ENCODE peak calls at places on chromosomes 4 and X, in four cellular contexts. F is GM12878, N is H1, Z is SK-N-SH. M is an unnamed sample. For H4K20me1, the result is how much of the 10 kb centered on the place peaks cover.

GRCh38 chr4:40844261-40844660 is 94.5 kb downstream of the NSUN7 start:
- DNase-seq in Z (no peak), N (no peak), F (no peak), M (no peak)

GRCh38 chr4:43547560-43547959 is 655.0 kb downstream of the GRXCR1 start:
- DNase-seq in Z (no peak), N (no peak), F (no peak), M (no peak)

GRCh38 chr4:4339504-4340085 is 47.3 kb upstream of the NSG1 start:
- DNase-seq in N (no peak), F (no peak), Z (no peak), M (no peak)

GRCh38 chrX:1595711-1596060 is 4.3 kb downstream of the AKAP17A start:
- DNase-seq in F (no peak), N (no peak), Z (no peak), M (no peak)

GRCh38 chr4:148026022-148026421 is 294.1 kb downstream of the ARHGAP10 start:
- DNase-seq in Z (no peak), N (no peak), F (no peak), M (no peak)

GRCh38 chrX:1103360-1103759 is 109.1 kb downstream of the CRLF2 start:
- DNase-seq in F (no peak), Z (no peak), N (no peak), M (no peak)

GRCh38 chrX:134460861-134461218 is 875 bp downstream of the HPRT1 start:
- DNase-seq in N (no peak), F (no peak), Z (no peak), M (peak)

GRCh38 chr4:6393066-6393465 is 79.3 kb downstream of the PPP2R2C start:
- DNase-seq in Z (no peak), N (no peak), F (no peak), M (no peak)

GRCh38 chrX:72073614-72074013 is 58.1 kb downstream of the RTL5 start:
- DNase-seq in F (no peak), N (no peak), Z (peak), M (no peak)

GRCh38 chr4:116217781-116218180 is 867.6 kb downstream of the TRAM1L1 start:
- DNase-seq in N (no peak), Z (no peak), F (no peak), M (peak)

GRCh38 chr4:149321438-149321837 is 494.2 kb downstream of the IQCM start:
- DNase-seq in F (no peak), N (no peak), Z (no peak), M (no peak)

GRCh38 chrX:114087543-114087942 is 496.3 kb upstream of the HTR2C start:
- DNase-seq in Z (no peak), N (no peak), F (no peak), M (no peak)

GRCh38 chrX:56284269-56284668 is 52.1 kb downstream of the KLF8 start:
- DNase-seq in F (no peak), Z (no peak), N (no peak), M (no peak)

GRCh38 chr4:142840516-142841123 is 5.5 kb downstream of the INPP4B start:
- DNase-seq in Z (peak), F (no peak), N (no peak), M (peak)

GRCh38 chr4:51851090-51851936 is 8.4 kb downstream of the DCUN1D4 start:
- DNase-seq in F (no peak), Z (no peak), N (no peak), M (no peak)

GRCh38 chr4:51850294-51850693 is 7.3 kb downstream of the DCUN1D4 start:
- DNase-seq in F (no peak), Z (no peak), N (no peak), M (no peak)

GRCh38 chr4:51849430-51849829 is 6.5 kb downstream of the DCUN1D4 start:
- DNase-seq in F (no peak), Z (no peak), N (no peak), M (no peak)

GRCh38 chr4:51853027-51853682 is 10.2 kb downstream of the DCUN1D4 start:
- DNase-seq in F (no peak), N (no peak), Z (no peak), M (peak)

GRCh38 chr4:51851937-51852290 is 9.0 kb downstream of the DCUN1D4 start:
- DNase-seq in N (no peak), Z (no peak), F (no peak), M (no peak)
- H4K20me1 ChIP-seq in N (under half), Z (half or more), F (under half), M (under half)

DNA sequence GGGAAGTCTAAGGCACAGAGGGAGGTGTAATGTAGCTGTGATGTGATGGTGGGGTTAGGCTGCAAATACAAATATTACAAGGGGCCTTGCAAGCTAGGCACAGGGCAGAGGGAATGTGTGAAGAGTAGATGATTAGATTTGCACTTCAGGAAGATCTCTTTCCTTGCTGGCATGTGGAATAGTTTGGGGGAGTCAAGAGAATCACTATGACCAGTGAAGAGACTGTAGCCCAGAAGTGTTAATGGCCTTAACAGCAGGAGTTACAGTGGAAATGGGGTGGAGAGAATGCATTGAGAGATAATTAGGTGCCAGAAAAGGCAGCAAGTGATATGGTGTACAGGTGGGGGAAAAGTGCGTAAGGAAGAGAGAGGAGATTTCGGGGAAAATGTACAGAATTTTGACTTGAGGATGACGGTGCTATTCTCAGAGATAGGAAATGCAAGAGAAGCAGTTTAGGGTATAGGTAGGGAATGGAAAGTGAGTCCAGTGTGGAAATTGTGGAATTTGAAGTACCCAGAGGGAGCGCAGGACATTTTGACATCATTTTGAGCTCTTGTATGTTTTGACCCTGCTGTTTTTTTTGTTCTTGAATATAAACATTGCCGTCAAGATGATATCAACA is 10.2 kb upstream of the TAPT1 start:
- DNase-seq in N (no peak), Z (no peak), F (no peak), M (no peak)
- TF ChIP-seq MAX in N (no peak), Z (no peak), F (no peak), M (no peak)

GRCh38 chrX:16524327-16524726 is 125.6 kb upstream of the S100G start:
- DNase-seq in F (no peak), N (no peak), Z (no peak), M (no peak)
- H4K20me1 ChIP-seq in F (under half), N (under half), Z (under half), M (under half)

GRCh38 chr4:38088321-38088720 is 128.1 kb downstream of the PTTG2 start:
- DNase-seq in Z (no peak), N (no peak), F (no peak), M (no peak)

GRCh38 chr4:38085394-38086150 is 125.4 kb downstream of the PTTG2 start:
- DNase-seq in N (no peak), Z (no peak), F (no peak), M (no peak)

GRCh38 chr4:38089961-38090360 is 129.8 kb downstream of the PTTG2 start:
- DNase-seq in F (no peak), N (no peak), Z (no peak), M (no peak)

GRCh38 chr4:38084984-38085383 is 124.8 kb downstream of the PTTG2 start:
- DNase-seq in F (no peak), N (no peak), Z (no peak), M (no peak)

DNA sequence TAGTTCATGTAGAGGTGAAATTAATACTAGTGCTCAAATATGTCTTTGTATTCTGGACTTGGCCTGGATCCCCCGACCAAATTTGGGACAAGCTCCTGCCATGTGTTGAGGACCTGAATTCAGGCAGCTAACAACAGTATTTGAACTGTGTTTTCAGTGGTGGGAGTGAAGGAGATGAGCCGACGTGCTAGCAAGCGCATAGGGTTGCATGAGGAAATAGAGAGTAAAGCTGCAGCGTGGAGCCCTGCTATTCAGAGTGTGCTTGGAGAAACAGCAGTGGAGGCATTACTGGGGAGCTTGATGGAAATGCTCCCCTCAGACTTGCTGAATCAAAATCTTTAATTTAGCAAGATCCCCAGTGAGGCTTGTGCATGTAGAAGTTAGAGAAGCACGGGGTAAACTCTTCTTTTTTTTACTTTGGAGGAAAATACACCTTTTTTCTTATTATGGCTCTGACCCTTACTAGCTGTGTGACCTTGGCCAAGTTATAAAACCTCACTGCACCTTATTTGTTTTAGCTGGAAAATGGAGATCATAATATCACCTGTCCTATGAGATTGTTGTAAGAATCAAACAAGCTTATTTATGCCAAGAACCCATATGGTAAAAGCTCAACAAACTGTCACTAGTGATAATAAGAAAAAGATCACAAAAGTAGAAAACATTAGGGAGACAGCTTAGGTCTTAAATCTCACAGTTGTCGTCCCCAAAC is 126.5 kb downstream of the PTTG2 start:
- DNase-seq in F (no peak), N (no peak), Z (no peak), M (no peak)
- TF ChIP-seq MAX in F (no peak), N (no peak), Z (no peak), M (no peak)

GRCh38 chr4:1199556-1200331 is 27.4 kb upstream of the SPON2 start:
- DNase-seq in N (no peak), Z (peak), F (no peak), M (no peak)
- H4K20me1 ChIP-seq in N (under half), Z (under half), F (under half), M (under half)

M was measured in endothelial cell of umbilical vein.